ENCODE peak calls at places on chromosome 5, in six cellular contexts. A is SW 1271, S is iris pigment epithelial cell, O is PC-3, H is activated B cell treated with CpG ODN at 0.5 μM for 24 hours, W is NCI-H69. J is an unnamed sample.

GRCh38 chr5:1967716-1968115 is 85.0 kb upstream of the IRX4 start:
- DNase-seq in S (no peak), W (no peak), O (no peak), H (no peak), A (no peak), J (no peak)

GRCh38 chr5:110063640-110064592 is 374.2 kb downstream of the MAN2A1 start:
- DNase-seq in H (no peak), W (no peak), A (no peak), S (peak), O (peak), J (no peak)

GRCh38 chr5:16755641-16756040 is 138.8 kb upstream of the RETREG1 start:
- DNase-seq in S (no peak), H (no peak), O (no peak), W (no peak), A (no peak), J (no peak)

GRCh38 chr5:1359031-1359645 is 14.2 kb upstream of the CLPTM1L start:
- DNase-seq in S (no peak), A (no peak), W (no peak), H (no peak), O (no peak), J (no peak)

GRCh38 chr5:135149956-135150723 is 116.1 kb upstream of the PITX1 start:
- DNase-seq in A (no peak), O (no peak), H (no peak), S (no peak), W (peak), J (no peak)

GRCh38 chr5:97452646-97453045 is 269.6 kb upstream of the RIOK2 start:
- DNase-seq in S (no peak), H (no peak), W (peak), A (no peak), O (no peak), J (no peak)

GRCh38 chr5:157740211-157740610 is 3.3 kb upstream of the LSM11 start:
- DNase-seq in S (no peak), O (peak), A (peak), W (peak), H (no peak), J (no peak)

GRCh38 chr5:172952034-172952511 is 7.2 kb upstream of the RPL26L1 start:
- DNase-seq in O (no peak), S (no peak), H (no peak), A (peak), W (no peak), J (no peak)

GRCh38 chr5:177445052-177446016 is 1.3 kb upstream of the PRR7 start:
- DNase-seq in W (no peak), O (no peak), H (no peak), A (no peak), S (no peak), J (no peak)

GRCh38 chr5:143376195-143376772 is 27.2 kb downstream of the NR3C1 start:
- DNase-seq in O (no peak), S (no peak), A (peak), W (no peak), H (no peak), J (no peak)